ENCODE peak calls at places on chromosomes 6 and 20, in ten cellular contexts. M is nephron progenitor cell; C is heart left ventricle; N is fibroblast of mammary gland; Y is CD14-positive monocyte; V is left ventricle myocardium inferior; G is progenitor cell of endocrine pancreas; E is neural crest cell; P is mammary epithelial cell; Q is activated CD8-positive, alpha-beta T cell treated with anti-CD3 and anti-CD28 coated beads for 36 hours. F is an unnamed sample.

GRCh38 chr6:158020272-158020711 is 38.6 kb downstream of the SYNJ2 start:
- DNase-seq in Y (no peak), M (no peak), V (no peak), G (no peak), N (no peak), C (no peak), Q (no peak), E (no peak), P (peak), F (no peak)

GRCh38 chr6:13295576-13295975 is 32.8 kb downstream of the TBC1D7 start:
- DNase-seq in Y (no peak), C (no peak), M (no peak), N (no peak), V (no peak), G (no peak), E (no peak), P (no peak), Q (no peak), F (no peak)

GRCh38 chr20:44051661-44052000 is 135.4 kb downstream of the JPH2 start:
- DNase-seq in P (no peak), Q (no peak), Y (no peak), V (no peak), M (no peak), E (no peak), C (no peak), G (no peak), N (no peak), F (no peak)

GRCh38 chr6:146770965-146771735 is 172.4 kb downstream of the ADGB start:
- DNase-seq in M (no peak), P (no peak), Y (peak), C (peak), E (no peak), N (no peak), Q (peak), V (peak), G (no peak), F (no peak)

GRCh38 chr6:157392927-157393666 is 12.1 kb downstream of the ZDHHC14 start:
- DNase-seq in Y (no peak), P (no peak), N (no peak), C (no peak), Q (no peak), M (no peak), V (no peak), G (no peak), E (no peak), F (no peak)

GRCh38 chr6:79762370-79762769 is 131.2 kb downstream of the SH3BGRL2 start:
- DNase-seq in V (no peak), E (no peak), Y (no peak), N (peak), G (no peak), M (no peak), Q (no peak), P (no peak), C (no peak), F (no peak)

GRCh38 chr20:62146019-62146755 is 2.6 kb downstream of the SS18L1 start:
- DNase-seq in N (no peak), P (no peak), M (no peak), C (no peak), G (no peak), V (no peak), Q (no peak), Y (no peak), E (no peak), F (no peak)

GRCh38 chr20:50519036-50519780 is 9.0 kb downstream of the PTPN1 start:
- DNase-seq in V (no peak), C (no peak), Q (peak), G (no peak), P (no peak), M (no peak), E (no peak), Y (no peak), N (no peak), F (no peak)

GRCh38 chr6:97282238-97282725 is 734 bp downstream of the MMS22L start:
- DNase-seq in V (no peak), P (no peak), E (no peak), Y (no peak), N (peak), G (no peak), Q (no peak), C (no peak), M (no peak), F (no peak)

GRCh38 chr20:57200882-57201723 is 65.3 kb downstream of the BMP7 start:
- DNase-seq in M (no peak), C (no peak), V (no peak), Y (no peak), Q (no peak), P (peak), N (no peak), E (no peak), G (no peak), F (no peak)

GRCh38 chr6:1187293-1188131 is 124.4 kb upstream of the FOXQ1 start:
- DNase-seq in Y (no peak), P (peak), C (no peak), Q (no peak), M (no peak), E (no peak), V (no peak), G (no peak), N (no peak), F (no peak)

GRCh38 chr6:106553440-106553839 is 75.9 kb downstream of the RTN4IP1 start:
- DNase-seq in Q (peak), P (no peak), V (no peak), C (no peak), N (no peak), E (no peak), G (no peak), M (no peak), Y (no peak), F (no peak)

GRCh38 chr6:44000164-44000842 is 126.9 kb downstream of the MRPL14 start:
- DNase-seq in Y (peak), M (no peak), G (no peak), E (no peak), C (no peak), Q (peak), N (no peak), P (no peak), V (no peak), F (no peak)

GRCh38 chr6:105917038-105917695 is 169.0 kb upstream of the PRDM1 start:
- DNase-seq in E (no peak), M (no peak), Y (no peak), P (no peak), C (no peak), G (no peak), Q (no peak), V (no peak), N (no peak), F (no peak)

GRCh38 chr6:47924001-47924400 is 142.2 kb downstream of the OPN5 start:
- DNase-seq in Y (no peak), Q (no peak), P (no peak), N (peak), G (no peak), C (no peak), V (no peak), E (no peak), M (no peak), F (no peak)

GRCh38 chr6:47915017-47915416 is 133.2 kb downstream of the OPN5 start:
- DNase-seq in M (no peak), G (no peak), E (no peak), C (no peak), Q (no peak), V (no peak), Y (no peak), N (no peak), P (no peak), F (no peak)

GRCh38 chr6:47917202-47917601 is 135.4 kb downstream of the OPN5 start:
- DNase-seq in M (no peak), G (no peak), P (no peak), Y (no peak), N (no peak), C (no peak), Q (no peak), E (no peak), V (no peak), F (no peak)

GRCh38 chr6:47922391-47922790 is 140.6 kb downstream of the OPN5 start:
- DNase-seq in Y (no peak), N (no peak), E (peak), Q (no peak), P (no peak), V (no peak), C (no peak), G (no peak), M (no peak), F (no peak)

GRCh38 chr6:47919875-47920274 is 138.0 kb downstream of the OPN5 start:
- DNase-seq in E (no peak), G (no peak), N (no peak), Y (no peak), P (no peak), C (no peak), V (no peak), Q (no peak), M (no peak), F (no peak)
- TF ChIP-seq CTCF in E (no peak), G (no peak), N (no peak), Y (no peak), P (no peak), C (no peak), V (no peak), Q (no peak), M (no peak), F (no peak)

DNA sequence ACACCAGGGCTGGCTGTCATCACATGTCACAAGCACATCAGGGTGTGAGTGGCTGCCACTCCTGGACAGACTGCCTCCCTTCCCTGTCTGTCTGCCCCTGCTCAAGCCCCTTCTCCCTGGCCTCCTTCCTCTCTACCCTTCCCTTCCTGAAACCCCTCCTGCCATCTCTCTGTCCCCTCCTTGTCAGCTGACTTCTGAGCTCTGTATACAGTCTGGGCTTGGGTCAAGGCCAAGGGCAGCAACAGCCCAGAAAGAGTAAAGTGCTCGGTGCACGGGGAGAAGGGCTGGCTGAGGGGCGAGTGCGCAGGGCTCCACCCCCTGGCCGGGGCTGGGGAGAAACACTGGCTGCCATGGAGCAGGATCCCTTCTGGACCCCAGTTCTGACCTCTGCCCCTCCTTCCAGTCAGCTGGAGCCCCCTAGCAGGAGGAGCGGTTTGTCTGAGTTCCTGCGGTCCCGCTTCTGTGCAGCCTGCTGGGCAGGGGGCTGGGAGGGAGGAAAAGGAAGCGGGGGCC is 2.0 kb downstream of the LKAAEAR1 start:
- DNase-seq in Q (no peak), M (peak), P (no peak), G (no peak), E (no peak), C (no peak), V (no peak), Y (no peak), N (no peak), F (no peak)
- TF ChIP-seq CTCF in Q (no peak), M (no peak), P (no peak), G (no peak), E (no peak), C (no peak), V (no peak), Y (no peak), N (no peak), F (no peak)

DNA sequence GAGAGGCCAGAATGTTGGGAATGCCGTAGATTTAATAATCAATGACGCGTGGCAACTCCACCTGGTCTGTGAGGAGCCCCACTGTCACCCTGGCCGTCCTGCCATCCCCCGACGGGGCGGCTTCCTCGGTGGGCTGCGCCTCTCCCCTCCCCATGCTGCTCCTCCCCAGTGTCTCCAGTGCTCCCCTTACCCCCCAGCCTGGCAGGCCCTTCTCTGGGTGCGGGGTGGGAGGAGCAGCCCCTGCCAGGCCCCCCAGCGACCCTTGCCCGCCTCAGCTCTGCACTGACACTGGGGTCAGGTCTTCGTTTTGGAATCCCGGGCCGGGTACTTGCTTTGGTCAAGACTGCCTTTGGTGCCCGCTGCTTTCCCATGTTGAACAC is 82.3 kb upstream of the FRMD1 start:
- DNase-seq in Y (no peak), Q (no peak), E (no peak), C (no peak), M (no peak), N (no peak), P (no peak), V (no peak), G (no peak), F (no peak)
- TF ChIP-seq CTCF in Y (no peak), Q (no peak), E (no peak), C (no peak), M (no peak), N (no peak), P (no peak), V (no peak), G (no peak), F (no peak)

GRCh38 chr6:116779569-116780164 is 14.1 kb upstream of the FAM162B start:
- DNase-seq in Y (no peak), C (no peak), Q (no peak), M (peak), P (no peak), N (peak), G (no peak), E (no peak), V (no peak), F (peak)
- TF ChIP-seq CTCF in Y (peak), C (peak), Q (peak), M (peak), P (peak), N (peak), G (peak), E (peak), V (peak), F (peak)

GRCh38 chr6:21587182-21587924 is 6.2 kb upstream of the SOX4 start:
- DNase-seq in E (peak), G (peak), N (peak), Q (peak), P (peak), C (peak), M (peak), Y (peak), V (peak), F (no peak)
- TF ChIP-seq CTCF in E (peak), G (peak), N (peak), Q (peak), P (peak), C (peak), M (no peak), Y (peak), V (peak), F (peak)

DNA sequence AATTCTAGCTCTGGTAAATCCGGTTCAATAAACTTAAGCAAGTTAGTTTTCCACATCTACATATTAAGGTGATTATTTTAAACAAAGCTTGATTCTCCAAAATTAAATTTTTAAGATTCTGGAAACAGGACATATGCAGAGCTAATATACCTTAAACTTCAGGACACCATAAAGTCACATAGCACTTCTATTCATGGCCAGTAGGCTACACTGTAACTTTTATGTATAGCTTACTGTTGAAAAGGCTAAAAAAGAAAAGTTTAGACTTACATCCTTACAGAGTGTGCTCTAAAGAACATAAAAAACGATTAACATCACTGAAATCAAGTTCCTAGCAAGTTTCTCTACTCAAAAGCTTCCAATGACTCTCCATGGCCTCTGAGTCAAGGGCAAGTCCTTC is 224.7 kb downstream of the PTPRK start:
- DNase-seq in C (no peak), N (no peak), Q (no peak), V (no peak), M (no peak), Y (no peak), E (no peak), P (no peak), G (no peak), F (no peak)
- TF ChIP-seq CTCF in C (peak), N (peak), Q (no peak), V (peak), M (no peak), Y (no peak), E (peak), P (peak), G (no peak), F (no peak)

F was measured in AG09319.